ENCODE peak calls at places on chromosomes 6 and 20, in nine cellular contexts. M is H9, F is psoas muscle, Q is heart right ventricle, H is GM12878, A is adrenal gland, U is left ventricle myocardium inferior, B is cardiac muscle cell, N is PC-9. Y is an unnamed sample.

GRCh38 chr6:131966443-131966842 is 15.3 kb upstream of the CCN2 start:
- DNase-seq in Q (no peak), N (no peak), U (no peak), M (no peak), H (no peak), F (no peak), A (no peak), B (peak; percentile 65), Y (no peak)

GRCh38 chr6:49626811-49627210 is 9.8 kb downstream of the RHAG start:
- DNase-seq in N (no peak), H (no peak), F (no peak), U (no peak), A (no peak), M (no peak), B (no peak), Q (no peak), Y (no peak)

GRCh38 chr6:30357678-30358339 is 12.9 kb downstream of the RPP21 start:
- DNase-seq in N (no peak), H (no peak), B (peak; percentile 90), M (peak; percentile 86), U (no peak), Q (no peak), F (peak; percentile 27), A (peak; percentile 60), Y (peak; percentile 46)

GRCh38 chr6:15663057-15663638 is 320 bp upstream of the DTNBP1 start:
- DNase-seq in U (no peak), B (peak; percentile 76), A (no peak), M (no peak), Q (no peak), H (peak; percentile 34), N (no peak), F (no peak), Y (no peak)

GRCh38 chr6:154197176-154197850 is 158.3 kb downstream of the OPRM1 start:
- DNase-seq in Q (no peak), N (no peak), M (no peak), B (peak; percentile 33), A (no peak), F (no peak), U (no peak), H (no peak), Y (no peak)

GRCh38 chr20:36528875-36529425 is 12.4 kb upstream of the MYL9 start:
- DNase-seq in Q (no peak), B (no peak), M (no peak), N (no peak), H (no peak), U (no peak), F (no peak), A (no peak), Y (no peak)

GRCh38 chr20:56166781-56167465 is 81.6 kb upstream of the MC3R start:
- DNase-seq in Q (no peak), A (no peak), F (no peak), N (no peak), B (no peak), U (no peak), H (no peak), M (no peak), Y (no peak)

GRCh38 chr20:50533061-50533460 is 22.9 kb downstream of the PTPN1 start:
- DNase-seq in H (no peak), B (no peak), F (no peak), U (no peak), M (no peak), A (no peak), N (no peak), Q (no peak), Y (no peak)

GRCh38 chr6:28794175-28795002 is 129.4 kb downstream of the TRIM27 start:
- DNase-seq in B (peak; percentile 65), M (peak; percentile 61), F (no peak), A (no peak), N (no peak), H (no peak), U (no peak), Q (no peak), Y (no peak)

GRCh38 chr6:164337925-164338381 is 923.4 kb downstream of the QKI start:
- DNase-seq in H (no peak), B (no peak), Q (no peak), U (no peak), M (no peak), N (no peak), F (no peak), A (no peak), Y (no peak)

GRCh38 chr6:7146079-7146828 is 38.5 kb downstream of the RREB1 start:
- DNase-seq in U (peak; percentile 54), N (peak; percentile 39), M (no peak), F (peak; percentile 43), B (peak; percentile 62), H (no peak), Q (no peak), A (peak; percentile 50), Y (no peak)

GRCh38 chr6:87660226-87660886 is 41.7 kb downstream of the AKIRIN2 start:
- DNase-seq in B (peak; percentile 35), U (no peak), A (peak; percentile 64), H (no peak), N (no peak), Q (no peak), M (no peak), F (peak; percentile 30), Y (no peak)

GRCh38 chr20:48822879-48823385 is 4.9 kb downstream of the PREX1 start:
- DNase-seq in M (no peak), Q (no peak), N (no peak), B (no peak), H (peak; percentile 40), A (no peak), U (no peak), F (no peak), Y (no peak)
- H3K4me1 ChIP-seq in M (no peaks in the 10 kb centered on the region), Q (no peaks in the 10 kb centered on the region), N (peaks cover 25% of the 10 kb centered on the region), B (peaks cover 7% of the 10 kb centered on the region), H (peaks cover 51% of the 10 kb centered on the region), A (peaks cover 12% of the 10 kb centered on the region), U (peaks cover 64% of the 10 kb centered on the region), F (peaks cover 4% of the 10 kb centered on the region), Y (peaks cover 68% of the 10 kb centered on the region)

GRCh38 chr20:14148042-14148441 is 152.7 kb downstream of the MACROD2 start:
- DNase-seq in M (no peak), A (no peak), B (peak; percentile 21), H (no peak), U (no peak), N (no peak), Q (no peak), F (no peak), Y (no peak)

GRCh38 chr20:14142171-14142570 is 146.9 kb downstream of the MACROD2 start:
- DNase-seq in A (peak; percentile 67), B (peak; percentile 63), Q (no peak), H (peak; percentile 2), U (no peak), N (peak; percentile 50), M (peak; percentile 84), F (no peak), Y (no peak)

GRCh38 chr20:14142964-14143627 is 147.8 kb downstream of the MACROD2 start:
- DNase-seq in F (no peak), M (no peak), U (no peak), H (no peak), Q (no peak), A (no peak), N (peak; percentile 71), B (peak; percentile 79), Y (no peak)
- H3K27ac ChIP-seq in F (no peak overlapping the region), M (no peak overlapping the region), U (no peak overlapping the region), H (no peak overlapping the region), Q (no peak overlapping the region), A (no peak overlapping the region), N (peak overlapping the region; percentile 44), B (no peak overlapping the region), Y (no peak overlapping the region)

DNA sequence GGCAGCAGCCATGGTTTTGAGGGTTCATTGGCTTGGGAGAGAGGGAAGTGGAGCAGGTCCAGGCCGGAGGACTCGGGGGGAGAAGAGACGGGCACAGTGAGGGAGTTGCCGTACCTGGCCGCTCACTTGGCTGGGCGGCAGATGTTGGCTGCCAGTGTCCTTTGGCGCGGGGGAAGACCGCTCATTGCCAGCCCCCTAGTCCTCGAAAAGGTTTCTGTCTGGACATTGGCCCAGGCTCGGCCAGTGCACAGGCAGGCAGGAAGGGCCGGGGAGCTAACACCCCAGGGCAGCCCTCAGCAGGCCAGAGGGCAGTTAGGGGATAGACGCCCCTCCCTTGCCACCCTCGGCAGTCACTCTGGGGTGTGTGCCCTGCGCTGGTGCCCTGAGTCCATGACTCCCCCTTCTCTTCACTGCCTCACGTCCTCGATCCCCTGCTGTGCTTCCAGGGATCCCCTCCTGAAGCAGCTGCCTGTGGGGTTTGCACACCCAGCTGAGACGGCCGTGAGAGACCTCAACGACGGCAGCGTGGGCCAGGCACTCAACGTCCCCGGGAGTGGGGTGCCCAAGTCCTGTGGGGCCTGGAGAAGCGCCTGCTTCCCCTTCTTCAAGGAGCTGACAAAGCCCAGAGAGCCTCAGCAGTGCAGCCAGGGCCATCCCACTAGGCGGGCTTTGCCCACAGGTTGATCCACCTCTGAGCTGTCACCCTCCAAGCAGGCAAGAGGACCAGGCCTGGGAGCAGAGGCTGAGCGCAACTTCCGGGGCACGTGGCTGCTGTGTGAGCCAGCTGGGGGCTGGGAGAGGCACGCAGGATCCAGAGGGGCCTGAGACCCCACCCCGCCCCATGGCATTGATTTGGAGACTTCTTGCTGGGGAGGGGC is 20.4 kb downstream of the RBM38 start:
- DNase-seq in N (no peak), H (no peak), M (no peak), U (no peak), Q (no peak), B (no peak), F (no peak), A (no peak), Y (no peak)
- H3K4me1 ChIP-seq in N (no peaks in the 10 kb centered on the region), H (no peaks in the 10 kb centered on the region), M (no peaks in the 10 kb centered on the region), U (peaks cover 38% of the 10 kb centered on the region), Q (peaks cover 24% of the 10 kb centered on the region), B (peaks cover 74% of the 10 kb centered on the region), F (peaks cover 20% of the 10 kb centered on the region), A (peaks cover 5% of the 10 kb centered on the region), Y (no peaks in the 10 kb centered on the region)

GRCh38 chr6:136783021-136783420 is 9.3 kb downstream of the MAP3K5 start:
- DNase-seq in F (no peak), Q (no peak), N (no peak), U (no peak), B (no peak), A (no peak), H (no peak), M (no peak), Y (no peak)

GRCh38 chr6:136779682-136780081 is 12.6 kb downstream of the MAP3K5 start:
- DNase-seq in M (no peak), N (no peak), Q (no peak), U (no peak), B (no peak), A (no peak), F (no peak), H (no peak), Y (no peak)

GRCh38 chr6:136783495-136784270 is 8.6 kb downstream of the MAP3K5 start:
- DNase-seq in N (no peak), H (no peak), F (no peak), U (peak; percentile 34), Q (peak; percentile 27), B (no peak), A (no peak), M (no peak), Y (no peak)

GRCh38 chr6:136782021-136782770 is 10.1 kb downstream of the MAP3K5 start:
- DNase-seq in A (no peak), N (peak; percentile 98), H (no peak), Q (no peak), M (no peak), F (no peak), B (peak; percentile 69), U (no peak), Y (no peak)

DNA sequence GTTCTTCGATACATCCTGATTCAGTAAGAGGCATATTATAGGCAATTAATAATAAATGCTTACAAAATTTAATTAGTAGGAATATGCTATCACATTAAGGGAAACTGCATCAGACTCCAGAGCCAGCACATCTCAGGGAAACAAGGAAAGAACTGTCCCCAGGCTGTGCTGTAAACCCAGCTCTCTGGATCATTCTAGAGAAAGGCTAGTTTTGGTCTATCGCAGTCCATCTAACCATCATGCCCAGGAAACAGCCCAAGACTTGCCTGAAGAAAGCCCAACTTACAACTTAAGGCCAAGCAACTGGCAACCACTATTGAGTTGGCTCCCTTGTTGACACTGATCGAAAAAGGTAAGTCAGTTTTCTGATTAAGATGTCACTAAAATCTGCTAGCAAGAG is 11.3 kb downstream of the MAP3K5 start:
- DNase-seq in Q (no peak), F (no peak), M (no peak), H (no peak), A (no peak), U (no peak), N (no peak), B (no peak), Y (no peak)
- H3K27ac ChIP-seq in Q (no peak overlapping the region), F (no peak overlapping the region), M (no peak overlapping the region), H (peak overlapping the region; percentile 17), A (peak overlapping the region; percentile 5), U (peak overlapping the region; percentile 22), N (peak overlapping the region; percentile 84), B (no peak overlapping the region), Y (no peak overlapping the region)